ENCODE peak calls at places on chromosomes 3 and 15, in seven cellular contexts. S is B cell, N is posterior cingulate gyrus, B is tibial nerve, Y is C1 segment of cervical spinal cord, H is pancreas, J is WERI-Rb-1. O is an unnamed sample.

GRCh38 chr3:134874737-134875413 is 79.8 kb downstream of the EPHB1 start:
- DNase-seq in S (no peak), N (no peak), B (no peak), Y (no peak), H (no peak), J (no peak), O (peak)

GRCh38 chr3:113291572-113291971 is 80.2 kb downstream of the BOC start:
- DNase-seq in S (no peak), N (no peak), B (no peak), Y (no peak), H (no peak), J (no peak), O (no peak)

GRCh38 chr15:73388256-73388781 is 19.6 kb upstream of the HCN4 start:
- DNase-seq in S (no peak), N (no peak), B (no peak), Y (no peak), H (peak), J (no peak), O (peak)

GRCh38 chr3:53016236-53016635 is 29.6 kb downstream of the SFMBT1 start:
- DNase-seq in S (no peak), N (no peak), B (no peak), Y (no peak), H (no peak), J (no peak), O (peak)

GRCh38 chr3:69671082-69671952 is 67.9 kb upstream of the MITF start:
- DNase-seq in S (no peak), N (no peak), B (no peak), Y (no peak), H (no peak), J (no peak), O (peak)

GRCh38 chr15:98442379-98442833 is 205.9 kb upstream of the IGF1R start:
- DNase-seq in S (no peak), N (no peak), B (peak), Y (no peak), H (peak), J (peak), O (peak)

GRCh38 chr15:48459571-48460461 is 128.6 kb downstream of the DUT start:
- DNase-seq in S (no peak), N (no peak), B (no peak), Y (no peak), H (no peak), J (no peak), O (peak)

GRCh38 chr3:70358978-70359580 is 46.6 kb upstream of the MDFIC2 start:
- DNase-seq in S (no peak), N (no peak), B (no peak), Y (no peak), H (no peak), J (peak), O (peak)

GRCh38 chr15:25947336-25948080 is 84.4 kb upstream of the ATP10A start:
- DNase-seq in S (no peak), N (peak), B (no peak), Y (no peak), H (no peak), J (peak), O (no peak)

GRCh38 chr3:39744746-39745145 is 64.7 kb upstream of the MYRIP start:
- DNase-seq in S (no peak), N (no peak), B (no peak), Y (no peak), H (no peak), J (no peak), O (no peak)

GRCh38 chr3:25854635-25855034 is 64.7 kb downstream of the OXSM start:
- DNase-seq in S (no peak), N (no peak), B (no peak), Y (no peak), H (no peak), J (no peak), O (peak)

GRCh38 chr3:184305577-184305976 is 6.5 kb downstream of the PSMD2 start:
- DNase-seq in S (no peak), N (no peak), B (no peak), Y (no peak), H (no peak), J (no peak), O (peak)

GRCh38 chr3:8491246-8491645 is 10.4 kb upstream of the LMCD1 start:
- DNase-seq in S (no peak), N (no peak), B (no peak), Y (no peak), H (no peak), J (no peak), O (no peak)

GRCh38 chr3:189515916-189516531 is 115.2 kb upstream of the TP63 start:
- DNase-seq in S (no peak), N (no peak), B (no peak), Y (no peak), H (no peak), J (no peak), O (no peak)

GRCh38 chr3:134883697-134884385 is 88.8 kb downstream of the EPHB1 start:
- DNase-seq in S (no peak), N (no peak), B (no peak), Y (no peak), H (no peak), J (no peak), O (no peak)

GRCh38 chr3:65979152-65979551 is 59.6 kb downstream of the MAGI1 start:
- DNase-seq in S (no peak), N (peak), B (no peak), Y (no peak), H (no peak), J (no peak), O (peak)

GRCh38 chr15:44315164-44315563 is 26.6 kb downstream of the GOLM2 start:
- DNase-seq in S (no peak), N (no peak), B (no peak), Y (no peak), H (no peak), J (no peak), O (no peak)

GRCh38 chr15:78311292-78311691 is 11.9 kb upstream of the SKIC8 start:
- DNase-seq in S (no peak), N (no peak), B (no peak), Y (no peak), H (no peak), J (no peak), O (no peak)

O was measured in choroid plexus epithelial cell.